ENCODE peak calls at places on chromosomes 4 and X, in ten cellular contexts. S is breast epithelium; C is ovary; L is pancreas; U is prostate gland; O is CD4-positive, alpha-beta memory T cell; N is MM.1S; H is upper lobe of right lung; J is body of pancreas; M is aorta. Y is an unnamed sample. For H3K4me1, the result is how much of the 10 kb centered on the place peaks cover.

GRCh38 chr4:112279882-112280315 is 5.8 kb downstream of the TIFA start:
- DNase-seq in U (no peak), O (no peak), C (no peak), S (no peak), J (no peak), N (no peak), L (no peak), H (no peak), M (no peak), Y (no peak)

GRCh38 chr4:24971192-24971591 is 58.4 kb upstream of the CCDC149 start:
- DNase-seq in S (no peak), C (no peak), J (peak), N (no peak), O (no peak), M (no peak), U (no peak), L (no peak), H (no peak), Y (peak)

GRCh38 chrX:140712413-140713173 is 3.0 kb downstream of the LINC00632 start:
- DNase-seq in H (peak), L (peak), O (peak), S (peak), U (peak), M (peak), N (no peak), J (peak), C (peak), Y (no peak)

GRCh38 chr4:181261279-181261678 is 981.9 kb upstream of the TENM3 start:
- DNase-seq in U (no peak), M (no peak), S (no peak), O (no peak), L (no peak), J (no peak), N (no peak), H (no peak), C (no peak), Y (no peak)

GRCh38 chr4:27176400-27176799 is 315.8 kb downstream of the STIM2 start:
- DNase-seq in C (no peak), H (no peak), N (peak), M (no peak), J (peak), O (no peak), U (no peak), L (no peak), S (no peak), Y (no peak)

GRCh38 chrX:135707880-135708279 is 5.6 kb upstream of the CT45A1 start:
- DNase-seq in N (peak), C (no peak), U (no peak), H (no peak), O (no peak), S (no peak), M (peak), J (no peak), L (no peak), Y (no peak)

GRCh38 chr4:139910106-139910505 is 243.9 kb downstream of the MAML3 start:
- DNase-seq in N (no peak), S (no peak), O (no peak), M (no peak), H (no peak), U (no peak), L (no peak), J (no peak), C (no peak), Y (no peak)

GRCh38 chrX:109856974-109857373 is 123.9 kb upstream of the ACSL4 start:
- DNase-seq in C (no peak), J (no peak), L (no peak), H (no peak), S (no peak), M (no peak), O (peak), U (no peak), N (peak), Y (no peak)

GRCh38 chrX:134685662-134686061 is 27.4 kb upstream of the PLAC1 start:
- DNase-seq in M (no peak), S (no peak), J (no peak), O (no peak), H (no peak), L (no peak), U (no peak), C (no peak), N (no peak), Y (no peak)

GRCh38 chr4:132383571-132384199 is 765.4 kb upstream of the PCDH10 start:
- DNase-seq in C (no peak), N (no peak), U (no peak), M (no peak), O (no peak), S (no peak), L (no peak), J (no peak), H (no peak), Y (no peak)

GRCh38 chrX:103197721-103198306 is 17.1 kb upstream of the BEX4 start:
- DNase-seq in O (no peak), L (no peak), M (no peak), J (no peak), C (no peak), S (no peak), H (no peak), N (no peak), U (no peak), Y (no peak)

GRCh38 chr4:16608611-16609125 is 289.8 kb downstream of the LDB2 start:
- DNase-seq in S (no peak), U (no peak), H (peak), O (no peak), M (no peak), C (no peak), L (no peak), N (no peak), J (no peak), Y (no peak)

GRCh38 chr4:155578726-155579385 is 87.8 kb upstream of the GUCY1A1 start:
- DNase-seq in C (no peak), U (no peak), S (no peak), N (no peak), H (no peak), O (no peak), L (no peak), J (no peak), M (no peak), Y (no peak)

GRCh38 chr4:147312376-147313046 is 168.4 kb upstream of the EDNRA start:
- DNase-seq in J (no peak), O (no peak), S (no peak), C (no peak), L (no peak), N (no peak), M (no peak), H (no peak), U (peak), Y (no peak)

GRCh38 chr4:184150102-184150839 is 67.4 kb downstream of the ENPP6 start:
- DNase-seq in N (no peak), H (no peak), U (no peak), O (no peak), M (no peak), S (no peak), L (no peak), C (no peak), J (peak), Y (no peak)

GRCh38 chrX:50813843-50814661 is at the start of gene SHROOM4:
- DNase-seq in N (no peak), U (peak), O (no peak), M (peak), C (peak), L (peak), H (peak), S (no peak), J (no peak), Y (no peak)

GRCh38 chr4:183181081-183181480 is 82.0 kb downstream of the WWC2 start:
- DNase-seq in U (no peak), S (no peak), M (no peak), C (no peak), O (no peak), J (no peak), L (no peak), N (no peak), H (no peak), Y (no peak)

DNA sequence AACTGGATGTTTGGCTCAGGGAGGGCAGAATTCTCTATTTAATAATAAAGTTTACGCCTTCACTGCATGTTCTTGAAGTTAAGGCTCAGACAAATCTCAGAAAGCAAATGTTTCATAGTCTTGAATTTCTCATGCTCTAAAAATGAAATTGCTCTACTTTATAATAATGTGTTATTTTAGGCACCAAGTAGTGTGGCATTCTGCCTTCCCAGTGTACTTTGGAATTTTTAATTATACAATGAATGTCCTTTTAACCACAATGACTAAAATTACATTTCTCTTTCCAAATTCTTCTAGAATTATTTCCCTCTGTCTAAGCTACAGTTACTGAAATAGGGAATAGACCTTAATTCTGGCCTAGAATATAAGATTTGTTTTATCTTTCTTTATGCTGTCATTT is 97.9 kb upstream of the PDE5A start:
- DNase-seq in M (no peak), J (no peak), S (no peak), U (no peak), N (no peak), C (no peak), L (no peak), O (no peak), H (no peak), Y (no peak)
- H3K4me1 ChIP-seq in M (under half), J (under half), S (under half), U (under half), N (under half), C (under half), L (under half), O (under half), H (under half), Y (under half)

GRCh38 chrX:151563449-151563848 is at the start of gene PASD1:
- DNase-seq in N (no peak), M (no peak), H (no peak), S (no peak), U (no peak), O (no peak), L (no peak), J (no peak), C (no peak), Y (no peak)

GRCh38 chrX:151564035-151564434 is 560 bp downstream of the PASD1 start:
- DNase-seq in L (no peak), N (no peak), U (no peak), S (no peak), C (no peak), M (no peak), J (no peak), O (no peak), H (no peak), Y (no peak)
- H3K4me1 ChIP-seq in L (under half), N (under half), U (under half), S (under half), C (under half), M (under half), J (under half), O (under half), H (under half), Y (under half)

GRCh38 chr4:26094076-26094475 is 180.1 kb downstream of the SMIM20 start:
- DNase-seq in J (no peak), U (no peak), N (no peak), H (no peak), C (no peak), S (no peak), L (no peak), M (no peak), O (no peak), Y (no peak)
- H3K4me1 ChIP-seq in J (under half), U (under half), N (under half), H (under half), C (under half), S (under half), L (under half), M (under half), O (under half), Y (under half)

GRCh38 chr4:121789960-121790829 is 10.9 kb upstream of the EXOSC9 start:
- DNase-seq in L (no peak), M (no peak), H (no peak), O (no peak), J (no peak), S (no peak), N (no peak), C (no peak), U (no peak), Y (no peak)
- H3K4me1 ChIP-seq in L (under half), M (under half), H (under half), O (under half), J (under half), S (under half), N (under half), C (under half), U (under half), Y (under half)

GRCh38 chr4:87042986-87043820 is 108.4 kb downstream of the AFF1 start:
- DNase-seq in U (no peak), N (no peak), O (no peak), L (no peak), J (no peak), M (no peak), C (no peak), S (no peak), H (no peak), Y (no peak)

GRCh38 chr4:87044511-87045369 is 109.9 kb downstream of the AFF1 start:
- DNase-seq in M (no peak), S (no peak), O (no peak), U (no peak), J (no peak), C (no peak), N (no peak), L (no peak), H (no peak), Y (no peak)

GRCh38 chr4:87045659-87046058 is 110.8 kb downstream of the AFF1 start:
- DNase-seq in U (no peak), M (no peak), L (no peak), O (no peak), H (no peak), C (no peak), N (no peak), J (no peak), S (no peak), Y (no peak)

GRCh38 chr4:87047281-87047798 is 112.5 kb downstream of the AFF1 start:
- DNase-seq in J (no peak), U (no peak), N (no peak), S (no peak), M (no peak), H (no peak), O (no peak), L (no peak), C (no peak), Y (no peak)

GRCh38 chr4:87046111-87046510 is 111.3 kb downstream of the AFF1 start:
- DNase-seq in L (no peak), H (no peak), O (no peak), U (no peak), N (no peak), C (no peak), S (no peak), M (no peak), J (no peak), Y (no peak)
- H3K4me1 ChIP-seq in L (under half), H (under half), O (under half), U (under half), N (under half), C (under half), S (under half), M (under half), J (half or more), Y (under half)

GRCh38 chr4:84495448-84496221 is 3.5 kb downstream of the NKX6-1 start:
- DNase-seq in L (peak), H (no peak), M (no peak), S (no peak), J (peak), C (no peak), O (no peak), U (no peak), N (no peak), Y (no peak)
- H3K4me1 ChIP-seq in L (under half), H (under half), M (under half), S (under half), J (under half), C (under half), O (under half), U (under half), N (under half), Y (under half)

GRCh38 chrX:1477229-1477628 is 24.5 kb upstream of the ASMTL start:
- DNase-seq in J (no peak), H (no peak), L (no peak), O (no peak), M (no peak), N (no peak), C (no peak), U (no peak), S (no peak), Y (no peak)

GRCh38 chrX:1476682-1477081 is 24.0 kb upstream of the ASMTL start:
- DNase-seq in U (no peak), M (no peak), N (no peak), O (peak), L (no peak), C (no peak), S (no peak), J (no peak), H (no peak), Y (no peak)

GRCh38 chrX:1480082-1480785 is 27.5 kb upstream of the ASMTL start:
- DNase-seq in O (peak), H (peak), L (no peak), C (no peak), J (no peak), S (no peak), N (no peak), U (no peak), M (no peak), Y (no peak)

GRCh38 chrX:1475881-1476280 is 23.2 kb upstream of the ASMTL start:
- DNase-seq in J (no peak), C (no peak), N (no peak), O (no peak), S (no peak), L (no peak), H (no peak), M (no peak), U (no peak), Y (no peak)

GRCh38 chrX:1477801-1478458 is 25.2 kb upstream of the ASMTL start:
- DNase-seq in L (no peak), H (no peak), N (no peak), M (no peak), J (no peak), S (no peak), C (no peak), O (peak), U (no peak), Y (no peak)
- H3K4me1 ChIP-seq in L (under half), H (under half), N (under half), M (under half), J (under half), S (under half), C (under half), O (half or more), U (under half), Y (under half)

DNA sequence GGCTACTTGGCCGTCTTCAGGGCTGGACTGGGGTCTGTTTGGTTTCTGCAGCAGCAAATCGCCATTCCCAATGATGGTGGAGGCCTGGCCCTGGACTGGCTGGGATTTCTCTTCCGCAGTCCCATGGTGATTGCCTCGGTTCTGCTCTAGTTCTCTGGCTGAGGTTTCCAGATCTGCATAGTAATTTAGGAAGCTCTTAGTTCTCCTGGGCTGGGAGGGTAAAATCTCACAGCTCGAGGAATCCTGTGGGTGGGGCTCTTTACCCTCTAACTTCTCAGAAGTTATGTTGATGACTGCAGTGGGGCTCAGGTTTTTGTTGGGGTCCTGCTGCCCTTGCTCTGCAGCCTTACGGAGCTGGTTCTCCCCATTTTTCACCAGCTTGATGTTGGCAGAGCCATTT is 200.6 kb downstream of the APBB2 start:
- DNase-seq in M (no peak), H (no peak), L (no peak), N (no peak), S (no peak), C (no peak), O (no peak), U (no peak), J (no peak), Y (no peak)
- H3K4me1 ChIP-seq in M (under half), H (under half), L (under half), N (under half), S (under half), C (under half), O (under half), U (under half), J (under half), Y (under half)

GRCh38 chr4:68451246-68452211 is 4.3 kb downstream of the TMPRSS11E start:
- DNase-seq in H (no peak), C (no peak), M (no peak), U (no peak), S (no peak), O (no peak), J (no peak), N (peak), L (no peak), Y (no peak)
- H3K4me1 ChIP-seq in H (under half), C (under half), M (under half), U (under half), S (under half), O (under half), J (under half), N (under half), L (under half), Y (under half)

DNA sequence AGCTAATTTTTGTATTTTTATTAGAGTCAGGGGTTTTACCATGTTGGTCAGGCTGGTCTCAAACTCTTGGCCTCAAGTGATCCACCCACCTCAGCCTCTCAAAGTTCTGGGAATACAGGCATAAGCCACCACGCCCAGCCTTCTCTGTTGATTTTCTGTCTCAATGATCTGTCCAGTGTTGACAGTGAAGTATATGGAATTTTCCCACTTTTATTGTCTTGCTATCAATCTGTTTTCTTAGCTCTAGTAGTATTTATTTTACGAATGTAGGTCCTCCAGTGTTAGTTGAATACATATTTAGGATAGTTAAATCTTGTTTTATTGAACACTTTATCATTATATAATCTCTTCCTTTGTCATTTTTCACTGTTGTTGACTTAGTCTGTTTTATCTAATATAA is 1603.9 kb downstream of the ADGRL3 start:
- DNase-seq in S (no peak), H (no peak), N (no peak), U (no peak), C (no peak), J (no peak), L (no peak), M (no peak), O (no peak), Y (no peak)
- H3K4me1 ChIP-seq in S (under half), H (under half), N (under half), U (under half), C (under half), J (under half), L (under half), M (under half), O (under half), Y (under half)

Y was measured in PC-9.